ENCODE peak calls at places on chromosomes 1 and 21, in eight cellular contexts. One of them, this sample, is unnamed.

GRCh38 chr1:10474613-10475507 is at the start of gene PEX14:
- DNase-seq in GM23338: peak
- DNase-seq in SK-N-SH: peak
- DNase-seq in GM23248: peak
- DNase-seq in MM.1S: peak
- DNase-seq in neural progenitor cell: peak
- DNase-seq in hepatocyte: peak
- DNase-seq in PC-3: peak
- DNase-seq in this sample: peak

GRCh38 chr1:980137-980571 is 1.7 kb downstream of the PERM1 start:
- DNase-seq in SK-N-SH: no peak
- DNase-seq in GM23338: no peak
- DNase-seq in GM23248: no peak
- DNase-seq in hepatocyte: no peak
- DNase-seq in PC-3: no peak
- DNase-seq in MM.1S: no peak
- DNase-seq in neural progenitor cell: no peak
- DNase-seq in this sample: no peak

GRCh38 chr1:26477446-26478152 is 5.4 kb downstream of the HMGN2 start:
- DNase-seq in hepatocyte: no peak
- DNase-seq in PC-3: no peak
- DNase-seq in SK-N-SH: no peak
- DNase-seq in MM.1S: no peak
- DNase-seq in GM23338: peak
- DNase-seq in neural progenitor cell: no peak
- DNase-seq in GM23248: peak
- DNase-seq in this sample: peak

GRCh38 chr1:12028248-12028647 is 8.9 kb downstream of the MIIP start:
- DNase-seq in MM.1S: no peak
- DNase-seq in neural progenitor cell: no peak
- DNase-seq in SK-N-SH: no peak
- DNase-seq in hepatocyte: no peak
- DNase-seq in GM23338: no peak
- DNase-seq in GM23248: no peak
- DNase-seq in PC-3: no peak
- DNase-seq in this sample: no peak

GRCh38 chr1:66446261-66447001 is 87.5 kb upstream of the SGIP1 start:
- DNase-seq in hepatocyte: peak
- DNase-seq in GM23248: peak
- DNase-seq in MM.1S: peak
- DNase-seq in neural progenitor cell: peak
- DNase-seq in GM23338: peak
- DNase-seq in SK-N-SH: peak
- DNase-seq in PC-3: peak
- DNase-seq in this sample: peak

GRCh38 chr1:154807048-154807591 is 63.0 kb downstream of the KCNN3 start:
- DNase-seq in hepatocyte: no peak
- DNase-seq in neural progenitor cell: no peak
- DNase-seq in MM.1S: peak
- DNase-seq in SK-N-SH: no peak
- DNase-seq in GM23248: no peak
- DNase-seq in PC-3: no peak
- DNase-seq in GM23338: no peak
- DNase-seq in this sample: peak

GRCh38 chr1:54658164-54658913 is 16.8 kb downstream of the MROH7 start:
- DNase-seq in GM23338: no peak
- DNase-seq in MM.1S: no peak
- DNase-seq in neural progenitor cell: no peak
- DNase-seq in GM23248: no peak
- DNase-seq in SK-N-SH: no peak
- DNase-seq in PC-3: no peak
- DNase-seq in hepatocyte: no peak
- DNase-seq in this sample: no peak

GRCh38 chr1:206739411-206740076 is 31.0 kb upstream of the IL19 start:
- DNase-seq in MM.1S: peak
- DNase-seq in PC-3: no peak
- DNase-seq in GM23248: no peak
- DNase-seq in SK-N-SH: no peak
- DNase-seq in neural progenitor cell: no peak
- DNase-seq in hepatocyte: no peak
- DNase-seq in GM23338: peak
- DNase-seq in this sample: peak

GRCh38 chr21:29307718-29308455 is 9.2 kb downstream of the BACH1 start:
- DNase-seq in hepatocyte: no peak
- DNase-seq in SK-N-SH: no peak
- DNase-seq in GM23248: no peak
- DNase-seq in GM23338: no peak
- DNase-seq in neural progenitor cell: no peak
- DNase-seq in PC-3: no peak
- DNase-seq in MM.1S: no peak
- DNase-seq in this sample: no peak

GRCh38 chr1:119453021-119453420 is 38.1 kb downstream of the HSD3B2 start:
- DNase-seq in SK-N-SH: no peak
- DNase-seq in GM23248: peak
- DNase-seq in GM23338: no peak
- DNase-seq in PC-3: peak
- DNase-seq in MM.1S: peak
- DNase-seq in hepatocyte: no peak
- DNase-seq in neural progenitor cell: no peak
- DNase-seq in this sample: no peak

GRCh38 chr1:2174348-2175054 is 20.1 kb downstream of the FAAP20 start:
- DNase-seq in GM23338: peak
- DNase-seq in PC-3: peak
- DNase-seq in MM.1S: peak
- DNase-seq in SK-N-SH: peak
- DNase-seq in hepatocyte: peak
- DNase-seq in neural progenitor cell: peak
- DNase-seq in GM23248: peak
- DNase-seq in this sample: peak

GRCh38 chr1:167409183-167409582 is 109.1 kb downstream of the CD247 start:
- DNase-seq in hepatocyte: no peak
- DNase-seq in SK-N-SH: no peak
- DNase-seq in neural progenitor cell: no peak
- DNase-seq in GM23338: peak
- DNase-seq in PC-3: peak
- DNase-seq in GM23248: no peak
- DNase-seq in MM.1S: no peak
- DNase-seq in this sample: peak

GRCh38 chr1:212254853-212255363 is 30.3 kb upstream of the PPP2R5A start:
- DNase-seq in SK-N-SH: peak
- DNase-seq in neural progenitor cell: no peak
- DNase-seq in MM.1S: no peak
- DNase-seq in GM23248: peak
- DNase-seq in hepatocyte: peak
- DNase-seq in GM23338: no peak
- DNase-seq in PC-3: no peak
- DNase-seq in this sample: no peak

GRCh38 chr1:77282187-77282865 is 507 bp downstream of the AK5 start:
- DNase-seq in GM23338: peak
- DNase-seq in neural progenitor cell: peak
- DNase-seq in GM23248: peak
- DNase-seq in MM.1S: peak
- DNase-seq in SK-N-SH: no peak
- DNase-seq in PC-3: peak
- DNase-seq in hepatocyte: peak
- DNase-seq in this sample: no peak

GRCh38 chr1:167056529-167057296 is 33.5 kb downstream of the GPA33 start:
- DNase-seq in SK-N-SH: no peak
- DNase-seq in PC-3: no peak
- DNase-seq in GM23248: no peak
- DNase-seq in neural progenitor cell: peak
- DNase-seq in hepatocyte: no peak
- DNase-seq in MM.1S: no peak
- DNase-seq in GM23338: peak
- DNase-seq in this sample: no peak

GRCh38 chr21:43280949-43281633 is 112.3 kb downstream of the CRYAA start:
- DNase-seq in GM23338: no peak
- DNase-seq in hepatocyte: no peak
- DNase-seq in neural progenitor cell: no peak
- DNase-seq in MM.1S: no peak
- DNase-seq in GM23248: no peak
- DNase-seq in SK-N-SH: no peak
- DNase-seq in PC-3: no peak
- DNase-seq in this sample: no peak

GRCh38 chr1:201184734-201185453 is 5.7 kb upstream of the IGFN1 start:
- DNase-seq in neural progenitor cell: peak
- DNase-seq in GM23248: peak
- DNase-seq in GM23338: peak
- DNase-seq in PC-3: peak
- DNase-seq in SK-N-SH: peak
- DNase-seq in MM.1S: peak
- DNase-seq in hepatocyte: peak
- DNase-seq in this sample: peak

GRCh38 chr1:54051936-54052469 is 1.0 kb downstream of the TMEM59 start:
- DNase-seq in PC-3: peak
- DNase-seq in MM.1S: no peak
- DNase-seq in neural progenitor cell: no peak
- DNase-seq in GM23338: peak
- DNase-seq in GM23248: peak
- DNase-seq in hepatocyte: no peak
- DNase-seq in SK-N-SH: peak
- DNase-seq in this sample: peak

DNA sequence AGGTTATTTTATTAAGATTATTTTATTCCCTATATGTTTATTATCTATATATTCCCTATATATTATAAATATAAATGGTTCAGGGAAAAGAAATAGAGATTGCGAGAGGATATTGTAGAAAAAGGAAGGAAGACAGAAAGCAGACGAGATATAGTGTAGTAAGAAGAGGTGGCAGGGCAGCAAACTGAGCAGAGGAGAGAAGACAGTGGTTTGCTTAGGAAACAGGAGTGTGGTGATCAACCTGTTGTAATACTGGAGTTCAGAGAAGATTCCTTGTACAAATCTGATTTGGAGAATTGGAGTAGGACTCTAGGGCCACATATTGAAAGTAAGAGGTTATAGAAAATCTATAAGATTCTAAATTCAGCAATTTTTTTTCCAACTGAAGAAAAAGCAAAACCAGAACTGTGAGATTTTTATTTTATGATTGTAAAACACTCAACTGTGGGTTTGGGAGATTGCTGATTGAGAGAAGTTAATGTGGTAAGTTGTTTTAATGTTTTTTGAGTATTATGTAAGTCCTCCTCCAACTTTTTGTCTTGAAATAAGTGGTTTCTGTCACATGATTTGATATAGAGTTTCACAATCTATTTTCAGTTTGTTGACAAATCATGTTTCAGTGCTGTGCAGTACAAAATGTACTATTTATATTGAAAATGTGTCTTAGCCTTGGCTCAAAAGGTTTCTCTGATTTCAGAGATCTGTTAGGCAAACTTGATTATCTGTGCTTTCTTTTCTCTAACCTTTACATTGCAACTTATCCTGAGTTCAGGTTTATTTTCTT is 9.6 kb upstream of the AMY2B start:
- DNase-seq in hepatocyte: no peak
- DNase-seq in PC-3: no peak
- DNase-seq in neural progenitor cell: no peak
- DNase-seq in MM.1S: peak
- DNase-seq in GM23248: peak
- DNase-seq in SK-N-SH: no peak
- DNase-seq in GM23338: no peak
- DNase-seq in this sample: no peak
- TF ChIP-seq EZH2phosphoT487 in hepatocyte: no peak
- TF ChIP-seq EZH2phosphoT487 in PC-3: no peak
- TF ChIP-seq EZH2phosphoT487 in neural progenitor cell: no peak
- TF ChIP-seq EZH2phosphoT487 in MM.1S: no peak
- TF ChIP-seq EZH2phosphoT487 in GM23248: no peak
- TF ChIP-seq EZH2phosphoT487 in SK-N-SH: no peak
- TF ChIP-seq EZH2phosphoT487 in GM23338: no peak
- TF ChIP-seq EZH2phosphoT487 in this sample: no peak

DNA sequence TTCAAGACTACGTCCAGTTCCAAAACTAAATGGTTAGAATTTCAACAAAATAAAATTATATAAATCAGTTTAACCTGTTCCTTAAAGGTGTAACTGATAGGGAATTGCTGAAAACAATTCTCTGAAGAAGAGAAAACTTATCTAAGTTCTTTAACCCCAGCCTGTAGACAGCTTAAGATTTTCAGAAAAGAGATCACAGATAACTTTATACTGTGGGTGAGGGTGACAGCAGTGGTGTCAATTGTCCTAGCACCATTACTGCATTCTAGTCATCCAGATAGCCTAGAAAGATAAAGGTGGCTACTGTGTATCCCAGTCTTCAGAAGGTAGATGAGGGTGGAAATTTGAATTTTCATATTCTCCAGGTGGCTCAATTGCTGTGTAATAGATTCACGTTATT is 19.7 kb upstream of the DEGS1 start:
- DNase-seq in SK-N-SH: no peak
- DNase-seq in GM23248: no peak
- DNase-seq in GM23338: no peak
- DNase-seq in neural progenitor cell: no peak
- DNase-seq in MM.1S: no peak
- DNase-seq in PC-3: no peak
- DNase-seq in hepatocyte: no peak
- DNase-seq in this sample: no peak
- TF ChIP-seq EZH2phosphoT487 in SK-N-SH: no peak
- TF ChIP-seq EZH2phosphoT487 in GM23248: no peak
- TF ChIP-seq EZH2phosphoT487 in GM23338: no peak
- TF ChIP-seq EZH2phosphoT487 in neural progenitor cell: no peak
- TF ChIP-seq EZH2phosphoT487 in MM.1S: no peak
- TF ChIP-seq EZH2phosphoT487 in PC-3: no peak
- TF ChIP-seq EZH2phosphoT487 in hepatocyte: no peak
- TF ChIP-seq EZH2phosphoT487 in this sample: no peak

GRCh38 chr1:204408074-204408507 is 3.5 kb downstream of the PPP1R15B start:
- DNase-seq in GM23248: peak
- DNase-seq in MM.1S: no peak
- DNase-seq in hepatocyte: peak
- DNase-seq in neural progenitor cell: peak
- DNase-seq in GM23338: peak
- DNase-seq in PC-3: peak
- DNase-seq in SK-N-SH: peak
- DNase-seq in this sample: no peak
- TF ChIP-seq EZH2phosphoT487 in GM23248: no peak
- TF ChIP-seq EZH2phosphoT487 in MM.1S: no peak
- TF ChIP-seq EZH2phosphoT487 in hepatocyte: no peak
- TF ChIP-seq EZH2phosphoT487 in neural progenitor cell: no peak
- TF ChIP-seq EZH2phosphoT487 in GM23338: no peak
- TF ChIP-seq EZH2phosphoT487 in PC-3: no peak
- TF ChIP-seq EZH2phosphoT487 in SK-N-SH: no peak
- TF ChIP-seq EZH2phosphoT487 in this sample: no peak

DNA sequence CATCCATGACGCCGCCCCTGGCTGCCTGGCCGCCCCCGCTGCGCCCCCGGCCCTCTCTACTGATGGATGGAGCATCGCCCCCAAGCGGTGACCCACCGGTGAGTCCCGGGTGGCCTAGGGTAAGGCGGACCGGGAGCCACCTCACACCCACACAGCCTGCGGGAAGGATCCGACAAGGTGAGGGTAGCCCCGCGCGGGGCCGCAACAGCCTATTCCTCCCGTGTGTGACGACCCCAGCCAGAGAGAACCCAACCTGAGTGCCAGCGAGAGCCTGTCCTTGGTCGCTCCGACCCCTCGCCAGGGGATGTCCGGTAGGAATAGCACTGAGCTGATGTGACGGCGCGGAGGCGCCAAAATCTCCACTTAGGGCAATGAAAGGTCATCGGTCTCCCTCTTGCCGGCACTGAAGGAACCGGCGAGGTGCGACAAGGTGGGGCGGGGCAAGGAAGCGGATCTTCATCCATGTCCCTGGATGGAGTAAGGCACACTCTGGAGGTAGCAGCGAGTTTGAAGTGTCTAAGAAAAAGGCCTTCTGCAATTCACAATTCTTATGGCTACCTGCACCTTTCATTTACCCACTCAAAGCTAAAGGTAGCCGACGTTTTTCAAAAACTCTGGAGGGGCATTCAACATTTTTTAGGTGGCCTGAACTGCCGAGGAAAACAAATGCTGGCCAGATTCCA is 19.7 kb upstream of the CHIA start:
- DNase-seq in SK-N-SH: peak
- DNase-seq in MM.1S: no peak
- DNase-seq in GM23248: no peak
- DNase-seq in PC-3: no peak
- DNase-seq in hepatocyte: no peak
- DNase-seq in neural progenitor cell: no peak
- DNase-seq in GM23338: peak
- DNase-seq in this sample: no peak
- TF ChIP-seq EZH2phosphoT487 in SK-N-SH: no peak
- TF ChIP-seq EZH2phosphoT487 in MM.1S: no peak
- TF ChIP-seq EZH2phosphoT487 in GM23248: peak
- TF ChIP-seq EZH2phosphoT487 in PC-3: no peak
- TF ChIP-seq EZH2phosphoT487 in hepatocyte: no peak
- TF ChIP-seq EZH2phosphoT487 in neural progenitor cell: no peak
- TF ChIP-seq EZH2phosphoT487 in GM23338: no peak
- TF ChIP-seq EZH2phosphoT487 in this sample: no peak